ENCODE peak calls at places on chromosome 5, in seven cellular contexts. D is sciatic nerve, K is NCI-H2081, U is endothelial cell of umbilical vein, A is ELR, V is AG10803, F is DMS 273 treated with DMSO at 0.1 percent for 48 hours. M is an unnamed sample.

GRCh38 chr5:180314106-180314505 is 22.2 kb upstream of the MAPK9 start:
- DNase-seq in D (no peak), K (no peak), U (no peak), A (no peak), V (no peak), F (no peak), M (no peak)

GRCh38 chr5:89597878-89598277 is 714.9 kb upstream of the MEF2C start:
- DNase-seq in D (no peak), K (no peak), U (no peak), A (no peak), V (no peak), F (no peak), M (no peak)

GRCh38 chr5:50958852-50959457 is 292.5 kb downstream of the PARP8 start:
- DNase-seq in D (no peak), K (peak), U (peak), A (peak), V (peak), F (no peak), M (peak)

GRCh38 chr5:39140558-39141168 is 66.5 kb upstream of the RICTOR start:
- DNase-seq in D (no peak), K (no peak), U (no peak), A (peak), V (no peak), F (no peak), M (no peak)

GRCh38 chr5:35938518-35939227 is at the start of gene CAPSL:
- DNase-seq in D (no peak), K (peak), U (peak), A (peak), V (peak), F (peak), M (peak)

GRCh38 chr5:160702856-160703453 is 149.1 kb downstream of the ATP10B start:
- DNase-seq in D (no peak), K (no peak), U (no peak), A (no peak), V (no peak), F (no peak), M (no peak)

GRCh38 chr5:159449925-159450324 is 119.6 kb upstream of the IL12B start:
- DNase-seq in D (no peak), K (no peak), U (no peak), A (peak), V (no peak), F (no peak), M (no peak)

GRCh38 chr5:139494832-139495231 is 12.3 kb upstream of the STING1 start:
- DNase-seq in D (no peak), K (no peak), U (peak), A (peak), V (peak), F (no peak), M (peak)

GRCh38 chr5:1732238-1732880 is 67.3 kb downstream of the MRPL36 start:
- DNase-seq in D (peak), K (no peak), U (no peak), A (no peak), V (no peak), F (no peak), M (no peak)

GRCh38 chr5:151151793-151152192 is 5.8 kb downstream of the ANXA6 start:
- DNase-seq in D (no peak), K (no peak), U (no peak), A (peak), V (peak), F (no peak), M (peak)

GRCh38 chr5:149641000-149641576 is 59.8 kb downstream of the ARHGEF37 start:
- DNase-seq in D (no peak), K (no peak), U (no peak), A (no peak), V (peak), F (no peak), M (no peak)

GRCh38 chr5:134784946-134785620 is 26.5 kb downstream of the DDX46 start:
- DNase-seq in D (no peak), K (no peak), U (peak), A (peak), V (peak), F (no peak), M (peak)

GRCh38 chr5:121273818-121274433 is 577.8 kb upstream of the FTMT start:
- DNase-seq in D (no peak), K (no peak), U (peak), A (peak), V (peak), F (no peak), M (peak)

GRCh38 chr5:29462261-29462660 is 1731.2 kb upstream of the CDH6 start:
- DNase-seq in D (no peak), K (peak), U (no peak), A (no peak), V (no peak), F (no peak), M (no peak)

GRCh38 chr5:37248387-37248969 is 698 bp downstream of the CPLANE1 start:
- DNase-seq in D (no peak), K (peak), U (no peak), A (peak), V (peak), F (no peak), M (no peak)

GRCh38 chr5:18281947-18282557 is 647.8 kb downstream of the TAF11L14 start:
- DNase-seq in D (no peak), K (peak), U (peak), A (peak), V (peak), F (peak), M (peak)

GRCh38 chr5:159741829-159742228 is 174.5 kb upstream of the ADRA1B start:
- DNase-seq in D (no peak), K (no peak), U (no peak), A (no peak), V (no peak), F (no peak), M (no peak)